ENCODE peak calls at places on chromosomes 12 and 14, in four cellular contexts. X is uterus; O is HCEC 1CT; H is CD4-positive, alpha-beta memory T cell. Z is an unnamed sample.
A peak's percentile ranks its signal among the peaks of the same experiment; 100 is the strongest.

GRCh38 chr14:102249041-102249440 is 55.9 kb downstream of the MOK start:
- DNase-seq in H (no peak), O (peak; percentile 83), X (no peak), Z (no peak)

GRCh38 chr12:122651520-122652224 is 51.5 kb downstream of the HCAR2 start:
- DNase-seq in H (no peak), X (no peak), O (no peak), Z (no peak)

GRCh38 chr12:97380440-97380839 is 82.2 kb upstream of the RMST start:
- DNase-seq in O (no peak), H (no peak), X (no peak), Z (no peak)

GRCh38 chr14:64971890-64972785 is at the start of gene RAB15:
- DNase-seq in X (no peak), O (peak; percentile 16), H (peak; percentile 39), Z (peak; percentile 16)

GRCh38 chr14:78135450-78135891 is 34.7 kb upstream of the NRXN3 start:
- DNase-seq in O (no peak), H (no peak), X (no peak), Z (no peak)

GRCh38 chr12:109600481-109600880 is 26.9 kb downstream of the MVK start:
- DNase-seq in H (no peak), X (no peak), O (no peak), Z (no peak)

GRCh38 chr14:50039734-50040400 is 76.5 kb downstream of the VCPKMT start:
- DNase-seq in O (peak; percentile 37), X (no peak), H (no peak), Z (no peak)

GRCh38 chr12:9794484-9795063 is 32.7 kb upstream of the KLRF1 start:
- DNase-seq in H (no peak), O (no peak), X (no peak), Z (no peak)

GRCh38 chr12:109926488-109927210 is 26.6 kb downstream of the TCHP start:
- DNase-seq in X (no peak), H (no peak), O (no peak), Z (no peak)

GRCh38 chr12:15996254-15996653 is 85.1 kb downstream of the DERA start:
- DNase-seq in H (no peak), X (no peak), O (no peak), Z (no peak)

GRCh38 chr12:81520064-81520945 is 238.8 kb downstream of the PPFIA2 start:
- DNase-seq in H (no peak), O (no peak), X (no peak), Z (no peak)

GRCh38 chr14:20610002-20610765 is 19.0 kb upstream of the RNASE12 start:
- DNase-seq in X (peak; percentile 89), O (peak; percentile 80), H (peak; percentile 70), Z (peak; percentile 62)

GRCh38 chr12:104360157-104360556 is 56.6 kb downstream of the EID3 start:
- DNase-seq in X (no peak), H (no peak), O (peak; percentile 8), Z (no peak)

GRCh38 chr12:131117438-131118245 is 163.9 kb downstream of the ADGRD1 start:
- DNase-seq in X (peak; percentile 3), H (no peak), O (no peak), Z (no peak)

GRCh38 chr12:119594399-119594730 is 791 bp downstream of the TMEM233 start:
- DNase-seq in X (no peak), H (no peak), O (no peak), Z (no peak)

GRCh38 chr12:46659844-46660243 is 166.0 kb downstream of the SLC38A4 start:
- DNase-seq in X (no peak), O (peak; percentile 20), H (no peak), Z (no peak)

GRCh38 chr12:122803937-122804336 is 29.6 kb downstream of the CCDC62 start:
- DNase-seq in H (no peak), O (no peak), X (no peak), Z (no peak)

GRCh38 chr12:77120156-77120555 is 54.8 kb upstream of the E2F7 start:
- DNase-seq in H (no peak), O (peak; percentile 93), X (no peak), Z (no peak)

GRCh38 chr14:92785601-92786426 is 8.3 kb upstream of the GOLGA5 start:
- DNase-seq in O (peak; percentile 91), X (peak; percentile 57), H (no peak), Z (no peak)

GRCh38 chr14:95265106-95266094 is 54.3 kb downstream of the CLMN start:
- DNase-seq in X (peak; percentile 31), H (no peak), O (peak; percentile 93), Z (no peak)

GRCh38 chr12:132389526-132390286 is 60.3 kb upstream of the GALNT9 start:
- DNase-seq in O (no peak), X (no peak), H (no peak), Z (no peak)

GRCh38 chr12:11321980-11322379 is 11.7 kb upstream of the PRB4 start:
- DNase-seq in X (no peak), H (no peak), O (no peak), Z (no peak)

GRCh38 chr12:110993425-110993824 is 73.0 kb upstream of the MYL2 start:
- DNase-seq in H (no peak), O (no peak), X (no peak), Z (no peak)

GRCh38 chr12:51752490-51752889 is 96.0 kb downstream of the FIGNL2 start:
- DNase-seq in X (peak; percentile 27), O (peak; percentile 68), H (no peak), Z (no peak)

GRCh38 chr14:21308479-21309237 is 28.8 kb downstream of the RPGRIP1 start:
- DNase-seq in H (peak; percentile 85), X (peak; percentile 57), O (peak; percentile 41), Z (peak; percentile 59)

GRCh38 chr14:22994762-22995275 is 12.5 kb upstream of the AJUBA start:
- DNase-seq in O (peak; percentile 59), H (no peak), X (peak; percentile 42), Z (peak; percentile 4)